ENCODE peak calls at places on chromosome 20, in five cellular contexts. I is A549, T is psoas muscle, F is tibial nerve, W is fibroblast of lung. Y is an unnamed sample.

GRCh38 chr20:52768649-52769048 is 203.5 kb upstream of the TSHZ2 start:
- DNase-seq in I (no peak), T (no peak), F (no peak), W (peak; percentile 5), Y (no peak)

GRCh38 chr20:21096321-21097043 is 9.7 kb downstream of the LINC00237 start:
- DNase-seq in I (peak; percentile 66), T (no peak), F (no peak), W (no peak), Y (peak; percentile 19)

GRCh38 chr20:53827996-53828672 is 234.5 kb upstream of the ZNF217 start:
- DNase-seq in I (peak; percentile 84), T (no peak), F (peak; percentile 53), W (peak; percentile 100), Y (no peak)

GRCh38 chr20:3349786-3350185 is 57.7 kb downstream of the DNAAF9 start:
- DNase-seq in I (no peak), T (no peak), F (no peak), W (no peak), Y (no peak)

GRCh38 chr20:38658879-38659612 is 57.4 kb downstream of the ARHGAP40 start:
- DNase-seq in I (peak; percentile 38), T (no peak), F (no peak), W (no peak), Y (no peak)

GRCh38 chr20:21505810-21506530 is 7.9 kb downstream of the NKX2-2 start:
- DNase-seq in I (peak; percentile 73), T (no peak), F (no peak), W (peak; percentile 38), Y (no peak)

GRCh38 chr20:93641-94040 is 6.2 kb downstream of the DEFB125 start:
- DNase-seq in I (no peak), T (no peak), F (no peak), W (no peak), Y (no peak)

GRCh38 chr20:13211956-13212618 is 9.0 kb upstream of the ISM1 start:
- DNase-seq in I (no peak), T (no peak), F (no peak), W (no peak), Y (no peak)

GRCh38 chr20:45087814-45088213 is 13.1 kb downstream of the KCNS1 start:
- DNase-seq in I (no peak), T (no peak), F (no peak), W (peak; percentile 29), Y (no peak)

GRCh38 chr20:20827992-20828597 is 115.7 kb upstream of the RALGAPA2 start:
- DNase-seq in I (no peak), T (no peak), F (no peak), W (no peak), Y (no peak)

GRCh38 chr20:60224914-60225313 is 266.7 kb downstream of the CDH26 start:
- DNase-seq in I (peak; percentile 31), T (no peak), F (no peak), W (peak; percentile 11), Y (no peak)

GRCh38 chr20:49037962-49038387 is 8.1 kb upstream of the CSE1L start:
- DNase-seq in I (no peak), T (no peak), F (no peak), W (no peak), Y (no peak)

GRCh38 chr20:35273449-35274171 is 4.3 kb downstream of the MMP24OS start:
- DNase-seq in I (no peak), T (no peak), F (no peak), W (no peak), Y (no peak)

GRCh38 chr20:24995741-24996448 is 3.3 kb upstream of the APMAP start:
- DNase-seq in I (no peak), T (no peak), F (no peak), W (no peak), Y (no peak)

GRCh38 chr20:51195419-51195901 is 172.6 kb upstream of the KCNG1 start:
- DNase-seq in I (no peak), T (no peak), F (no peak), W (peak; percentile 90), Y (no peak)

GRCh38 chr20:5095931-5096330 is 23.8 kb downstream of the PCNA start:
- DNase-seq in I (no peak), T (no peak), F (no peak), W (no peak), Y (no peak)

GRCh38 chr20:44615876-44616603 is 33.7 kb downstream of the PKIG start:
- DNase-seq in I (no peak), T (peak; percentile 73), F (no peak), W (no peak), Y (no peak)

GRCh38 chr20:53001502-53002301 is 29.5 kb downstream of the TSHZ2 start:
- DNase-seq in I (no peak), T (no peak), F (no peak), W (no peak), Y (peak; percentile 53)

GRCh38 chr20:3889489-3890409 is 562 bp downstream of the PANK2 start:
- DNase-seq in I (peak; percentile 37), T (peak; percentile 47), F (no peak), W (no peak), Y (no peak)

GRCh38 chr20:34904202-34904621 is 27.8 kb downstream of the ACSS2 start:
- DNase-seq in I (no peak), T (no peak), F (peak; percentile 11), W (no peak), Y (no peak)

GRCh38 chr20:36523341-36523740 is 18.0 kb upstream of the MYL9 start:
- DNase-seq in I (no peak), T (no peak), F (no peak), W (peak; percentile 49), Y (no peak)

GRCh38 chr20:47269309-47270165 is 87.0 kb downstream of the ZMYND8 start:
- DNase-seq in I (no peak), T (no peak), F (no peak), W (no peak), Y (no peak)

GRCh38 chr20:29085625-29086024 is 2171.8 kb upstream of the DEFB115 start:
- DNase-seq in I (no peak), T (no peak), F (no peak), W (no peak), Y (no peak)

GRCh38 chr20:45343867-45344721 is 4.1 kb downstream of the SDC4 start:
- DNase-seq in I (peak; percentile 69), T (peak; percentile 79), F (no peak), W (peak; percentile 92), Y (no peak)

DNA sequence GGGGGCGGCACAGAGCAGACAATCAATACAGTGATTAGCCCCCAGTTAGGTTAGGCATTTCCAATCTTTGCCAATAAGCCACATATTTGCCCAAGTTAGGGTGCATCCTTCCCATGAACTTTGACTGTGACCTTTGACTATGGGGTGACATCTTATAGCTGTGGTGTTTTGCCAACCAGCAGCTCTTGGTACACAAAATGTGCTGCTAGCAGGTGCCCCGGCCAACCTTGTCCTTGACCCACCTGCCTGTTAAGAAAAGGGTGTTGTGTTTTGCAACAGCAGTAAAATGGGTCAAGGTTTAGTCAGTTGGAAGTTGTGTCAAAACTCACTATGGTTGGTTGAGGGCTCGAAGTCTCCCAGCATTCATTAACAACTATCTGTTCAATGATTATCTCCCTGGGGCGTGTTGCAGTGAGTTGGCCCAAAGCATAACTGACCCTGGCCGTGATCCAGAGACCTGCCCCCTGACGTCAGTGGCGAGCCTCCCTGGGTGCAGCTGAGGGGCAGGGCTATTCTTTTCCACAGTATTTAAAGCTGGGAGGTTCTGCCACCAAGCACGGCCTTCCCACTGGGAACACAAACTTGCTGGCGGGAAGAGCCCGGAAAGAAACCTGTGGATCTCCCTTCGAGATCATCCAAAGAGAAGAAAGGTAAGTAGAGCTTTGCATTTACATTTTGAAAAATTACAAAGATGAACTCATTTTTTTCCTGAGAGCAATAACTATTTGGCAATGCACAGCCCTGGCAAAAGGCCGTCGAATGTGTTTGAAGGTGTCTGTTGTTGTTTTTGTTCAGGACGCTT is at the start of gene PCK1:
- DNase-seq in I (peak; percentile 40), T (peak; percentile 47), F (peak; percentile 65), W (peak; percentile 5), Y (no peak)
- H3K4me3 ChIP-seq in I (no peak within 1 kb of the TSS), T (no peak within 1 kb of the TSS), F (no peak within 1 kb of the TSS), W (no peak within 1 kb of the TSS), Y (no peak within 1 kb of the TSS)

GRCh38 chr20:58703765-58704331 is 11.2 kb downstream of the NPEPL1 start:
- DNase-seq in I (no peak), T (no peak), F (no peak), W (no peak), Y (no peak)

GRCh38 chr20:58702161-58702510 is 9.5 kb downstream of the NPEPL1 start:
- DNase-seq in I (no peak), T (no peak), F (no peak), W (no peak), Y (no peak)

GRCh38 chr20:58700823-58701222 is 8.2 kb downstream of the NPEPL1 start:
- DNase-seq in I (no peak), T (no peak), F (no peak), W (no peak), Y (no peak)

GRCh38 chr20:58701431-58702160 is 9.0 kb downstream of the NPEPL1 start:
- DNase-seq in I (no peak), T (no peak), F (no peak), W (no peak), Y (no peak)

DNA sequence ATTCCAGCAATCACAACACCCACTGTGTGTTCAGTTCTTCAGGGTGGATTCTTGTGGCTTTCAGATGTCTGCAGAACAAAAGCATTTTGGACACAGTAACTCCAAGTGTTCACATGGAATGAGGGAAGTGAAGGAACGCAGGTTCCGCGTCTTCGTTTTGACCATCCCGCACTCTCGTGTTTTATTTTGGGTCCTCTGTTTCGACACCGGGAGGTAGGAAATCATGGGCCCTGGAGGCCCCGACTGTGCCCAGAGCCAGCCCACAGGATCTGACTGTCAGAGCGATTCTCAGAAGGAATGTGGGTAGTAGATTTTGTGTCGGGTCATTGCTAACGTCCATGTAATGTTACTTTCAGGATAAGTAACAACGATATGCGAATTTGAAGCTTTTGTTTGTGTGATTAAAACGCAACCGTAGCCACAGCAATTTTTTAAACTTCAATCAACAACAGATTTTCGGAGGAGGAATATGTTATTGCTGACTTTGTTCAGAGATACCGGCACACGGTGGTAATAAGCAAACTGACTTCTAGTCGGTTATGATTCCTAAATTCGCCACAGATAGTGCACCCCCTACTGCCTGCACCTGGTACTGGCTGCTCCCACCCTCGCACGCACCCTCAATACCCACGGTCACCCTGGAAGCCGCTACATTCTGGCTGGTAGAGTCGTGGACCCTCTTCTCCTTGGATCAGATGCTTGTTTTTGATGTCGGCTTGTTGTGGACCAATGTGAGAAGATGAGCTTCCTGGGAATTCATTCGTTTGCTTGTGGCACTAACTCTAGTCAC is 10.5 kb downstream of the NPEPL1 start:
- DNase-seq in I (no peak), T (no peak), F (no peak), W (no peak), Y (no peak)
- TF ChIP-seq CTCF in I (no peak), T (peak; percentile 29), F (no peak), W (no peak), Y (peak; percentile 34)

GRCh38 chr20:6739406-6739805 is 28.1 kb upstream of the BMP2 start:
- DNase-seq in I (no peak), T (no peak), F (no peak), W (no peak), Y (no peak)

GRCh38 chr20:6740096-6740495 is 27.4 kb upstream of the BMP2 start:
- DNase-seq in I (no peak), T (no peak), F (no peak), W (no peak), Y (no peak)

GRCh38 chr20:6731951-6732580 is 35.4 kb upstream of the BMP2 start:
- DNase-seq in I (no peak), T (peak; percentile 52), F (peak; percentile 61), W (peak; percentile 14), Y (no peak)

GRCh38 chr20:6733965-6734364 is 33.5 kb upstream of the BMP2 start:
- DNase-seq in I (no peak), T (no peak), F (no peak), W (no peak), Y (no peak)

GRCh38 chr20:6735913-6736845 is 31.3 kb upstream of the BMP2 start:
- DNase-seq in I (no peak), T (no peak), F (no peak), W (peak; percentile 10), Y (no peak)
- H3K4me3 ChIP-seq in I (no peak overlapping the region), T (no peak overlapping the region), F (no peak overlapping the region), W (no peak overlapping the region), Y (no peak overlapping the region)

GRCh38 chr20:63114693-63115069 is 101.2 kb downstream of the YTHDF1 start:
- DNase-seq in I (no peak), T (no peak), F (no peak), W (no peak), Y (no peak)
- TF ChIP-seq CTCF in I (no peak), T (no peak), F (no peak), W (no peak), Y (no peak)